ENCODE peak calls at places on chromosomes 4 and X, in seven cellular contexts. M, I, A, V, E, R and G are unnamed samples.

GRCh38 chr4:146343199-146343598 is 128.9 kb downstream of the REELD1 start:
- DNase-seq in V (no peak), A (no peak), I (no peak), E (no peak), R (no peak), M (no peak), G (no peak)

GRCh38 chr4:40621229-40621591 is 8.5 kb downstream of the RBM47 start:
- DNase-seq in E (no peak), V (no peak), M (no peak), R (no peak), I (no peak), A (no peak), G (no peak)

GRCh38 chr4:173332021-173332487 is 2.1 kb downstream of the HMGB2 start:
- DNase-seq in I (no peak), A (no peak), M (no peak), E (no peak), R (peak; percentile 50), V (no peak), G (peak; percentile 39)

GRCh38 chr4:93710101-93710846 is 118.3 kb upstream of the ATOH1 start:
- DNase-seq in M (peak; percentile 18), I (no peak), A (peak; percentile 6), V (no peak), R (peak; percentile 10), E (no peak), G (no peak)

GRCh38 chr4:157885785-157886184 is 287.0 kb downstream of the GASK1B start:
- DNase-seq in I (no peak), A (no peak), M (no peak), V (no peak), E (no peak), R (no peak), G (no peak)

GRCh38 chrX:136147320-136147901 is at the start of gene FHL1:
- DNase-seq in A (no peak), E (peak; percentile 75), I (peak; percentile 31), R (peak; percentile 76), M (peak; percentile 13), V (no peak), G (peak; percentile 62)

GRCh38 chrX:8870411-8870810 is 69.2 kb upstream of the FAM9A start:
- DNase-seq in M (no peak), A (no peak), E (no peak), I (no peak), V (no peak), R (no peak), G (no peak)

GRCh38 chr4:186016796-186017195 is 52.2 kb upstream of the TLR3 start:
- DNase-seq in V (no peak), E (no peak), R (no peak), M (no peak), I (no peak), A (no peak), G (no peak)

GRCh38 chr4:110193822-110194761 is 4.3 kb downstream of the ELOVL6 start:
- DNase-seq in M (peak; percentile 56), V (peak; percentile 98), I (peak; percentile 57), R (peak; percentile 91), A (peak; percentile 16), E (peak; percentile 74), G (peak; percentile 98)

GRCh38 chrX:23103546-23103945 is 103.8 kb downstream of the DDX53 start:
- DNase-seq in V (no peak), R (no peak), M (no peak), E (no peak), A (no peak), I (no peak), G (no peak)

GRCh38 chrX:120653000-120653399 is 23.1 kb upstream of the C1GALT1C1 start:
- DNase-seq in I (no peak), E (no peak), M (no peak), A (no peak), V (no peak), R (no peak), G (no peak)

GRCh38 chrX:56974408-56974807 is 20.9 kb downstream of the SPIN3 start:
- DNase-seq in M (no peak), A (peak; percentile 18), E (no peak), R (no peak), V (no peak), I (no peak), G (no peak)

GRCh38 chr4:32025840-32026459 is 1305.8 kb downstream of the PCDH7 start:
- DNase-seq in E (no peak), R (peak; percentile 41), A (no peak), I (no peak), M (no peak), V (peak; percentile 55), G (peak; percentile 82)

GRCh38 chr4:244471-244870 is 60.8 kb downstream of the ZNF732 start:
- DNase-seq in R (peak; percentile 2), A (peak; percentile 13), I (peak; percentile 32), V (peak; percentile 5), M (no peak), E (peak; percentile 10), G (peak; percentile 25)

GRCh38 chrX:113001836-113002235 is 161.2 kb upstream of the AMOT start:
- DNase-seq in I (no peak), A (no peak), V (no peak), R (no peak), E (no peak), M (no peak), G (peak; percentile 12)

GRCh38 chr4:102344520-102344954 is 745 bp downstream of the SLC39A8 start:
- DNase-seq in E (peak; percentile 81), R (peak; percentile 73), I (peak; percentile 49), M (peak; percentile 61), V (peak; percentile 51), A (peak; percentile 52), G (peak; percentile 61)

GRCh38 chrX:83510466-83511181 is 2.5 kb downstream of the POU3F4 start:
- DNase-seq in A (no peak), R (no peak), I (no peak), V (peak; percentile 38), E (no peak), M (no peak), G (no peak)

GRCh38 chrX:83508526-83509245 is 596 bp downstream of the POU3F4 start:
- DNase-seq in E (no peak), V (no peak), A (no peak), R (no peak), I (no peak), M (no peak), G (no peak)

GRCh38 chrX:83509246-83509801 is 1.2 kb downstream of the POU3F4 start:
- DNase-seq in R (no peak), E (no peak), I (no peak), V (peak; percentile 41), M (no peak), A (no peak), G (no peak)

GRCh38 chrX:83512111-83512510 is 4.0 kb downstream of the POU3F4 start:
- DNase-seq in A (no peak), R (no peak), E (no peak), M (no peak), I (no peak), V (peak; percentile 24), G (no peak)

DNA sequence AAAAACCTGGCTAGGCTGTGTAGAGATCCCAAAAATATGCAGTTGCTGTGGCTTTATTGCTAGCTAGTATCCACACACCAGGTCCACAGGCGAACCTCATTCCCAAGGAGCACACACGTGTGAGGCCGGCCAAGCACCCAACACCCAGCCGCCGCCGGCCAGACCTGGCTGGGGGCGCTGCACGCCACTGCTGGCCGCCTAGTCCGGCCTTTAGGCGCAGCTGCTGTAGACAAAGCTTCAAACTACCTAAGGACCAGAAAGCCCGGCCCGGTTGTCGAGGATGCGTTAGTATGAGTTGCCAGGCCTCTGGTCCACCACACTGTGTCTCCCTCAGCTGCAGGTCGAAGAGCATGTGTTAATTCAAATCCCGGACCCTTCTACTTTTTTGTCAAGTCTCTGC is 3.1 kb downstream of the POU3F4 start:
- DNase-seq in A (no peak), E (no peak), R (no peak), I (no peak), M (peak; percentile 26), V (peak; percentile 64), G (no peak)
- TF ChIP-seq CTCF in A (no peak), E (no peak), R (no peak), I (peak; percentile 17), M (no peak), V (no peak), G (no peak)

GRCh38 chrX:109826954-109827708 is 94.1 kb upstream of the ACSL4 start:
- DNase-seq in A (no peak), V (peak; percentile 55), E (no peak), M (no peak), I (no peak), R (peak; percentile 86), G (no peak)
- TF ChIP-seq CTCF in A (no peak), V (peak; percentile 10), E (no peak), M (no peak), I (no peak), R (no peak), G (peak; percentile 7)

GRCh38 chrX:2708016-2708415 is 16.9 kb downstream of the CD99 start:
- DNase-seq in E (no peak), M (no peak), A (no peak), R (peak; percentile 24), V (no peak), I (no peak), G (no peak)
- TF ChIP-seq CTCF in E (no peak), M (no peak), A (no peak), R (no peak), V (no peak), I (peak; percentile 25), G (no peak)

GRCh38 chr4:82801910-82802521 is 3.4 kb upstream of the SCD5 start:
- DNase-seq in R (peak; percentile 76), V (peak; percentile 50), I (no peak), M (no peak), A (peak; percentile 37), E (no peak), G (no peak)
- TF ChIP-seq CTCF in R (peak; percentile 58), V (peak; percentile 61), I (peak; percentile 51), M (no peak), A (no peak), E (no peak), G (peak; percentile 45)

GRCh38 chrX:54042609-54043010 is 1.7 kb downstream of the PHF8 start:
- DNase-seq in V (peak; percentile 71), A (peak; percentile 47), R (peak; percentile 83), I (peak; percentile 25), M (peak; percentile 28), E (peak; percentile 47), G (peak; percentile 68)
- TF ChIP-seq CTCF in V (peak; percentile 41), A (no peak), R (peak; percentile 20), I (peak; percentile 45), M (no peak), E (no peak), G (peak; percentile 28)